ENCODE peak calls at places on chromosomes 4 and X, in four cellular contexts. One of them, this sample, is unnamed.
A peak's percentile ranks its signal among the peaks of the same experiment; 100 is the strongest.

GRCh38 chrX:15475021-15475420 is 18.1 kb downstream of the PIR start:
- DNase-seq in neuronal stem cell: no peak
- DNase-seq in IMR-90: no peak
- DNase-seq in H9: no peak
- DNase-seq in this sample: no peak

GRCh38 chrX:144840616-144841015 is 406.7 kb upstream of the SPANXN1 start:
- DNase-seq in IMR-90: no peak
- DNase-seq in H9: no peak
- DNase-seq in neuronal stem cell: no peak
- DNase-seq in this sample: peak; percentile 33

GRCh38 chr4:113784497-113785254 is 23.1 kb upstream of the CAMK2D start:
- DNase-seq in neuronal stem cell: no peak
- DNase-seq in H9: no peak
- DNase-seq in IMR-90: peak; percentile 99
- DNase-seq in this sample: no peak

GRCh38 chrX:362351-362750 is 24.4 kb downstream of the PPP2R3B start:
- DNase-seq in IMR-90: no peak
- DNase-seq in H9: no peak
- DNase-seq in neuronal stem cell: no peak
- DNase-seq in this sample: no peak

GRCh38 chrX:73913580-73913979 is 350.6 kb downstream of the CHIC1 start:
- DNase-seq in neuronal stem cell: no peak
- DNase-seq in IMR-90: peak; percentile 43
- DNase-seq in H9: no peak
- DNase-seq in this sample: no peak

GRCh38 chr4:7852568-7853185 is 87.0 kb downstream of the AFAP1 start:
- DNase-seq in neuronal stem cell: no peak
- DNase-seq in H9: no peak
- DNase-seq in IMR-90: no peak
- DNase-seq in this sample: no peak

GRCh38 chr4:7151668-7152227 is 40.6 kb upstream of the SORCS2 start:
- DNase-seq in H9: no peak
- DNase-seq in IMR-90: no peak
- DNase-seq in neuronal stem cell: no peak
- DNase-seq in this sample: no peak

GRCh38 chrX:40107291-40108083 is 9.7 kb upstream of the BCOR start:
- DNase-seq in H9: peak; percentile 79
- DNase-seq in IMR-90: no peak
- DNase-seq in neuronal stem cell: no peak
- DNase-seq in this sample: peak; percentile 84

GRCh38 chrX:72105436-72105835 is 26.3 kb downstream of the RTL5 start:
- DNase-seq in neuronal stem cell: no peak
- DNase-seq in H9: no peak
- DNase-seq in IMR-90: no peak
- DNase-seq in this sample: no peak

GRCh38 chrX:5390376-5390775 is 838.3 kb downstream of the NLGN4X start:
- DNase-seq in neuronal stem cell: no peak
- DNase-seq in H9: no peak
- DNase-seq in IMR-90: no peak
- DNase-seq in this sample: no peak

GRCh38 chr4:25144870-25145481 is 15.3 kb downstream of the SEPSECS start:
- DNase-seq in neuronal stem cell: no peak
- DNase-seq in H9: no peak
- DNase-seq in IMR-90: peak; percentile 21
- DNase-seq in this sample: no peak

GRCh38 chr4:40628888-40629287 is 776 bp downstream of the RBM47 start:
- DNase-seq in H9: no peak
- DNase-seq in neuronal stem cell: no peak
- DNase-seq in IMR-90: no peak
- DNase-seq in this sample: peak; percentile 36

GRCh38 chr4:38902695-38903094 is 35.1 kb downstream of the FAM114A1 start:
- DNase-seq in H9: no peak
- DNase-seq in IMR-90: no peak
- DNase-seq in neuronal stem cell: peak; percentile 9
- DNase-seq in this sample: peak; percentile 13

GRCh38 chrX:114075073-114075673 is 508.7 kb upstream of the HTR2C start:
- DNase-seq in neuronal stem cell: no peak
- DNase-seq in IMR-90: no peak
- DNase-seq in H9: no peak
- DNase-seq in this sample: no peak

GRCh38 chrX:85897376-85898110 is 149.8 kb downstream of the CHM start:
- DNase-seq in neuronal stem cell: no peak
- DNase-seq in IMR-90: no peak
- DNase-seq in H9: no peak
- DNase-seq in this sample: no peak

GRCh38 chrX:129998006-129998405 is 15.6 kb downstream of the BCORL1 start:
- DNase-seq in neuronal stem cell: no peak
- DNase-seq in IMR-90: no peak
- DNase-seq in H9: no peak
- DNase-seq in this sample: no peak

GRCh38 chrX:131830400-131831184 is 192.5 kb upstream of the STK26 start:
- DNase-seq in H9: peak; percentile 95
- DNase-seq in IMR-90: peak; percentile 69
- DNase-seq in neuronal stem cell: peak; percentile 81
- DNase-seq in this sample: peak; percentile 98

GRCh38 chrX:506341-506740 is 119.6 kb upstream of the PPP2R3B start:
- DNase-seq in H9: no peak
- DNase-seq in neuronal stem cell: no peak
- DNase-seq in IMR-90: no peak
- DNase-seq in this sample: peak; percentile 57

GRCh38 chr4:119300388-119301131 is 21.4 kb downstream of the FABP2 start:
- DNase-seq in IMR-90: peak; percentile 89
- DNase-seq in neuronal stem cell: peak; percentile 76
- DNase-seq in H9: peak; percentile 96
- DNase-seq in this sample: peak; percentile 97

GRCh38 chr4:119296356-119296755 is 25.6 kb downstream of the FABP2 start:
- DNase-seq in neuronal stem cell: no peak
- DNase-seq in H9: no peak
- DNase-seq in IMR-90: no peak
- DNase-seq in this sample: no peak

GRCh38 chr4:119300072-119300387 is 21.9 kb downstream of the FABP2 start:
- DNase-seq in H9: no peak
- DNase-seq in IMR-90: peak; percentile 59
- DNase-seq in neuronal stem cell: no peak
- DNase-seq in this sample: no peak

GRCh38 chr4:119299221-119300071 is 22.5 kb downstream of the FABP2 start:
- DNase-seq in neuronal stem cell: no peak
- DNase-seq in H9: no peak
- DNase-seq in IMR-90: peak; percentile 28
- DNase-seq in this sample: peak; percentile 56

DNA sequence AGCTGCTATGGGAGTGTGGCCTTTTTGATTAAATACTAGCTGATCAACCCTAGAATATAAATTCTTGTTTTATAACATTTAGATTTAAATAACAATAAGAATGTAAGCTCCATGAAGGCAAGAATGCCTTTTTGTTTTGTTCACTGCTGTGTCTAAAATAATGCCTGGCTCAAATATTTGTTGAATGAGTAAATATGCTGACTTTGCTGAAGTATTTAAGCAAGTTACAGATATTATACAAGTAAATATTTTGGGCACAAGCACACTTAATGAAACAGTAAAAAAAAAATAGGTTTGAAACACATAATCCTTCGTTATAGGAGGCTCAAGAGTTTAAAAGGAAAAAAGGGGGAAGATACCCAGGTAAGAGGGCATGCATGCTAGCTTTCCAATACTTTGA is 24.1 kb downstream of the FABP2 start:
- DNase-seq in neuronal stem cell: no peak
- DNase-seq in IMR-90: no peak
- DNase-seq in H9: no peak
- DNase-seq in this sample: no peak
- H3K4me2 ChIP-seq in neuronal stem cell: no peak overlapping the region
- H3K4me2 ChIP-seq in IMR-90: peak overlapping the region; percentile 86
- H3K4me2 ChIP-seq in H9: no peak overlapping the region
- H3K4me2 ChIP-seq in this sample: no peak overlapping the region

GRCh38 chrX:13647709-13648212 is 5.2 kb upstream of the TCEANC start:
- DNase-seq in H9: no peak
- DNase-seq in neuronal stem cell: no peak
- DNase-seq in IMR-90: peak; percentile 89
- DNase-seq in this sample: no peak
- H3K9ac ChIP-seq in H9: no peak overlapping the region
- H3K9ac ChIP-seq in neuronal stem cell: no peak overlapping the region
- H3K9ac ChIP-seq in IMR-90: peak overlapping the region; percentile 33
- H3K9ac ChIP-seq in this sample: no peak overlapping the region

GRCh38 chrX:133697656-133698055 is 282.4 kb upstream of the GPC4 start:
- DNase-seq in neuronal stem cell: no peak
- DNase-seq in H9: no peak
- DNase-seq in IMR-90: no peak
- DNase-seq in this sample: no peak
- H2BK15ac ChIP-seq in neuronal stem cell: no peak overlapping the region
- H2BK15ac ChIP-seq in H9: no peak overlapping the region
- H2BK15ac ChIP-seq in IMR-90: no peak overlapping the region
- H2BK15ac ChIP-seq in this sample: no peak overlapping the region

GRCh38 chr4:143701365-143701764 is 890 bp upstream of the FREM3 start:
- DNase-seq in neuronal stem cell: no peak
- DNase-seq in H9: no peak
- DNase-seq in IMR-90: no peak
- DNase-seq in this sample: no peak
- H3K4me2 ChIP-seq in neuronal stem cell: no peak overlapping the region
- H3K4me2 ChIP-seq in H9: peak overlapping the region; percentile 78
- H3K4me2 ChIP-seq in IMR-90: no peak overlapping the region
- H3K4me2 ChIP-seq in this sample: no peak overlapping the region